ENCODE peak calls at places on chromosome 20, in seven cellular contexts. V is occipital lobe, X is GM20000, W is stromal cell of bone marrow, M is H4, O is mesendoderm, S is fibroblast of lung. Y is an unnamed sample.

GRCh38 chr20:18019068-18019467 is 38.6 kb downstream of the OVOL2 start:
- DNase-seq in O (peak), W (no peak), X (peak), V (no peak), S (no peak), M (peak), Y (peak)

GRCh38 chr20:17444091-17444490 is 87.1 kb downstream of the BFSP1 start:
- DNase-seq in W (no peak), V (no peak), M (no peak), X (no peak), O (no peak), S (no peak), Y (no peak)

GRCh38 chr20:8547035-8547649 is 415.1 kb downstream of the PLCB1 start:
- DNase-seq in S (no peak), M (no peak), W (no peak), O (no peak), V (no peak), X (no peak), Y (no peak)

GRCh38 chr20:61948586-61949362 is 116.9 kb downstream of the TAF4 start:
- DNase-seq in S (no peak), X (no peak), W (no peak), O (no peak), V (no peak), M (no peak), Y (no peak)

GRCh38 chr20:36154696-36155628 is at the start of gene EPB41L1:
- DNase-seq in O (peak), V (peak), X (peak), M (no peak), S (no peak), W (no peak), Y (no peak)

GRCh38 chr20:25321262-25321831 is 69.3 kb downstream of the ABHD12 start:
- DNase-seq in S (no peak), X (no peak), V (no peak), M (no peak), W (no peak), O (no peak), Y (no peak)

GRCh38 chr20:25049261-25050060 is 8.5 kb downstream of the ACSS1 start:
- DNase-seq in M (no peak), O (no peak), S (no peak), V (no peak), W (no peak), X (no peak), Y (no peak)

GRCh38 chr20:3622411-3622810 is 40.8 kb downstream of the GFRA4 start:
- DNase-seq in S (no peak), O (no peak), M (no peak), V (no peak), X (no peak), W (no peak), Y (no peak)

GRCh38 chr20:8946036-8946926 is 122.6 kb upstream of the PLCB4 start:
- DNase-seq in M (no peak), V (no peak), X (no peak), O (no peak), W (peak), S (no peak), Y (no peak)

GRCh38 chr20:11271319-11271718 is 597.5 kb upstream of the JAG1 start:
- DNase-seq in W (no peak), V (no peak), X (no peak), M (no peak), O (peak), S (no peak), Y (no peak)

GRCh38 chr20:34473262-34473883 is 42.8 kb upstream of the DYNLRB1 start:
- DNase-seq in X (peak), W (peak), S (peak), M (peak), O (peak), V (no peak), Y (peak)

GRCh38 chr20:63091901-63092659 is 85.3 kb upstream of the BHLHE23 start:
- DNase-seq in V (no peak), M (no peak), S (no peak), W (no peak), O (no peak), X (no peak), Y (no peak)

GRCh38 chr20:62609170-62609786 is 33.0 kb upstream of the SLCO4A1 start:
- DNase-seq in O (no peak), S (no peak), W (no peak), V (no peak), X (no peak), M (no peak), Y (no peak)

GRCh38 chr20:56343861-56344381 is 14.9 kb upstream of the FAM210B start:
- DNase-seq in X (peak), W (no peak), O (peak), V (no peak), S (peak), M (peak), Y (no peak)

GRCh38 chr20:21237956-21238355 is 65.2 kb upstream of the XRN2 start:
- DNase-seq in W (no peak), V (no peak), S (peak), M (peak), X (no peak), O (no peak), Y (peak)

GRCh38 chr20:22810626-22811559 is 224.2 kb upstream of the SSTR4 start:
- DNase-seq in O (no peak), S (no peak), M (no peak), X (no peak), V (no peak), W (no peak), Y (no peak)

GRCh38 chr20:59082981-59083380 is 40.4 kb upstream of the PRELID3B start:
- DNase-seq in V (no peak), X (no peak), M (no peak), W (no peak), S (peak), O (peak), Y (peak)

GRCh38 chr20:13158339-13158738 is 62.7 kb upstream of the ISM1 start:
- DNase-seq in M (no peak), V (no peak), O (no peak), W (no peak), X (no peak), S (no peak), Y (no peak)

GRCh38 chr20:433300-433975 is 25.3 kb downstream of the RBCK1 start:
- DNase-seq in X (peak), V (no peak), O (no peak), W (no peak), S (no peak), M (no peak), Y (no peak)

GRCh38 chr20:40582531-40582930 is 106.5 kb downstream of the MAFB start:
- DNase-seq in O (no peak), S (no peak), V (no peak), M (no peak), X (no peak), W (no peak), Y (peak)

GRCh38 chr20:50446351-50447101 is 63.7 kb upstream of the PTPN1 start:
- DNase-seq in W (no peak), S (no peak), V (no peak), M (no peak), O (no peak), X (no peak), Y (no peak)

GRCh38 chr20:63976980-63977391 is 2.5 kb downstream of the SAMD10 start:
- DNase-seq in O (no peak), X (no peak), V (no peak), S (no peak), W (no peak), M (no peak), Y (no peak)

GRCh38 chr20:51695574-51696303 is 72.5 kb downstream of the ATP9A start:
- DNase-seq in X (no peak), V (no peak), W (peak), O (peak), S (peak), M (peak), Y (peak)

GRCh38 chr20:60026010-60026409 is 67.8 kb downstream of the CDH26 start:
- DNase-seq in S (no peak), V (no peak), M (no peak), O (no peak), W (no peak), X (no peak), Y (no peak)

GRCh38 chr20:45032276-45032675 is 66.0 kb downstream of the STK4 start:
- DNase-seq in O (no peak), V (no peak), M (no peak), S (no peak), W (no peak), X (no peak), Y (no peak)

GRCh38 chr20:35991142-35991771 is 22.9 kb downstream of the CNBD2 start:
- DNase-seq in M (no peak), W (no peak), V (no peak), O (no peak), S (peak), X (no peak), Y (peak)

GRCh38 chr20:54040528-54040927 is 29.9 kb downstream of the BCAS1 start:
- DNase-seq in O (no peak), W (no peak), S (no peak), M (no peak), X (no peak), V (no peak), Y (no peak)

GRCh38 chr20:40643891-40644290 is 45.1 kb downstream of the MAFB start:
- DNase-seq in S (no peak), X (no peak), V (no peak), O (peak), M (no peak), W (no peak), Y (no peak)

GRCh38 chr20:4018015-4018748 is 2.8 kb upstream of the RNF24 start:
- DNase-seq in S (peak), W (no peak), V (no peak), X (no peak), M (no peak), O (no peak), Y (no peak)

GRCh38 chr20:48702388-48703041 is 125.3 kb downstream of the PREX1 start:
- DNase-seq in M (no peak), W (no peak), V (no peak), X (no peak), O (no peak), S (no peak), Y (no peak)